ENCODE peak calls at places on chromosome 13, in seven cellular contexts. A, N, D, V, E, R and K are unnamed samples. For H3K27me3, the result is how much of the 10 kb centered on the place peaks cover.

GRCh38 chr13:46172531-46172991 is 9.4 kb downstream of the LCP1 start:
- DNase-seq in A (no peak), N (peak), D (no peak), V (no peak), E (no peak), R (no peak), K (no peak)

GRCh38 chr13:97278395-97279078 is 56.4 kb downstream of the MBNL2 start:
- DNase-seq in A (no peak), N (no peak), D (no peak), V (no peak), E (no peak), R (no peak), K (no peak)

GRCh38 chr13:99214232-99214631 is 13.6 kb downstream of the UBAC2 start:
- DNase-seq in A (no peak), N (no peak), D (no peak), V (no peak), E (no peak), R (no peak), K (no peak)

GRCh38 chr13:54636231-54636630 is 1607.6 kb downstream of the OLFM4 start:
- DNase-seq in A (no peak), N (no peak), D (no peak), V (no peak), E (no peak), R (no peak), K (no peak)

GRCh38 chr13:48531416-48532145 is 1.3 kb downstream of the RCBTB2 start:
- DNase-seq in A (no peak), N (no peak), D (peak), V (no peak), E (no peak), R (no peak), K (no peak)

GRCh38 chr13:104487006-104487405 is 1420.8 kb upstream of the SLC10A2 start:
- DNase-seq in A (no peak), N (no peak), D (no peak), V (no peak), E (no peak), R (no peak), K (no peak)

GRCh38 chr13:25966086-25966485 is 85.7 kb downstream of the SHISA2 start:
- DNase-seq in A (no peak), N (no peak), D (no peak), V (no peak), E (no peak), R (no peak), K (no peak)

GRCh38 chr13:31733066-31733465 is 6.3 kb upstream of the RXFP2 start:
- DNase-seq in A (peak), N (no peak), D (no peak), V (no peak), E (no peak), R (no peak), K (no peak)

GRCh38 chr13:45331981-45332830 is 8.8 kb downstream of the TPT1 start:
- DNase-seq in A (peak), N (no peak), D (peak), V (no peak), E (peak), R (peak), K (no peak)

GRCh38 chr13:73548444-73548843 is 489.6 kb downstream of the KLF5 start:
- DNase-seq in A (no peak), N (no peak), D (no peak), V (no peak), E (no peak), R (no peak), K (no peak)

GRCh38 chr13:110912651-110913051 is 2.2 kb downstream of the ANKRD10 start:
- DNase-seq in A (peak), N (peak), D (peak), V (no peak), E (no peak), R (no peak), K (no peak)

GRCh38 chr13:110877737-110878136 is 37.1 kb downstream of the ANKRD10 start:
- DNase-seq in A (peak), N (no peak), D (no peak), V (no peak), E (no peak), R (no peak), K (no peak)

GRCh38 chr13:50228527-50228926 is 213.3 kb downstream of the KCNRG start:
- DNase-seq in A (no peak), N (no peak), D (no peak), V (no peak), E (no peak), R (no peak), K (no peak)

GRCh38 chr13:77492982-77493381 is 42.5 kb upstream of the SCEL start:
- DNase-seq in A (no peak), N (no peak), D (peak), V (no peak), E (no peak), R (no peak), K (no peak)

GRCh38 chr13:23754506-23754905 is 134.7 kb downstream of the MIPEP start:
- DNase-seq in A (peak), N (no peak), D (peak), V (no peak), E (no peak), R (no peak), K (no peak)

GRCh38 chr13:55569514-55569913 is 1571.2 kb upstream of the PRR20A start:
- DNase-seq in A (no peak), N (no peak), D (no peak), V (no peak), E (no peak), R (no peak), K (no peak)

GRCh38 chr13:90443268-90443667 is 904.2 kb upstream of the MIR17HG start:
- DNase-seq in A (peak), N (no peak), D (no peak), V (no peak), E (no peak), R (no peak), K (no peak)

GRCh38 chr13:42047561-42048322 is 706 bp upstream of the DGKH start:
- DNase-seq in A (peak), N (peak), D (no peak), V (peak), E (peak), R (peak), K (no peak)

GRCh38 chr13:78780708-78781107 is 121.8 kb upstream of the OBI1 start:
- DNase-seq in A (no peak), N (no peak), D (no peak), V (no peak), E (no peak), R (no peak), K (no peak)

GRCh38 chr13:113044431-113045114 is 61.0 kb upstream of the F7 start:
- DNase-seq in A (no peak), N (no peak), D (no peak), V (no peak), E (no peak), R (peak), K (no peak)

GRCh38 chr13:109786457-109787134 is at the start of gene IRS2:
- DNase-seq in A (peak), N (peak), D (no peak), V (peak), E (peak), R (peak), K (peak)
- TF ChIP-seq POLR2A in A (peak), N (peak), D (no peak), V (no peak), E (peak), R (peak), K (peak)

GRCh38 chr13:27926644-27927434 is 7.0 kb downstream of the PDX1 start:
- DNase-seq in A (no peak), N (no peak), D (no peak), V (no peak), E (no peak), R (no peak), K (no peak)
- H3K27me3 ChIP-seq in A (half or more), N (half or more), D (under half), V (under half), E (under half), R (half or more), K (half or more)

DNA sequence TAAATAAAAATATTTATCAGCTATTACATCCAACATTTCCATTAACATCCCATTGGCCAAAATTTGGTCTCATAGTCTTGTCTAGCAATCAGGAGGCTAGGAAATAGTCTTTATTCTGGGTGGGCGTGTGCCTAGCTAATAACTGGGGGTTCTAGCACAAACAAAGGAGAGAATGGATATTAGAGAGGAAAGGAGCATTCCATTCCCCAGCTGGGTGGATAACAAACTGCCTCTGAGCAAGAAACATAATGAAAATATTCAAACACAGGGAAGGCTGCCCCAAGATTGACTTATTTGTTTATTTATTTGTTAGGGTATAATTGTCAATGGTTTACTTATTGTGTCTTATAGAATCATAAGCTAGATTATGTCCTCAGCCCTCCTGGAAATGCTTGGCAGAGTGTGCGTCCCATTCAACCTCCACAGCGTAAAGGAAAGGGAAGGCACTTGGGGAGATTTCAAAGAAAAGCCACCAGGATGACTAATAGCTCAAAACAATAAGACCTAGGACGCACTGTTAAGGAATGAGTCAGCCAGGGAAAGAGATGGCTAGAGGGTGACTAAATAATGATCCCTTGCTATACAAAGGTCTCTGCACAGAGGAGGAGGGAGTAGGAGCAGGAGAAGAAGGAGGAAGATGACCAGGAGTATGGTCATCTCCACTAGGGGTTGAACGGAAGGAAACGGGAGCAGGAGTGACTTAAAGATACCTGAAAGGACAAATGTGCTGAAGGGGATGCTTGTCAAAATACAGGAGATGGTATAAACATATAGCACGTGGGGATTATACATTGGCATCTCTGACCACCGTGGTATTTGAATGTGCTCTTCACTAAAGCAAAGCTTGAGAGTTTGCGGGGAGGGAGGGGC is 23.5 kb upstream of the USP12 start:
- DNase-seq in A (peak), N (no peak), D (no peak), V (peak), E (no peak), R (no peak), K (no peak)
- H3K27ac ChIP-seq in A (no peak), N (no peak), D (no peak), V (peak), E (no peak), R (no peak), K (peak)

GRCh38 chr13:96020941-96021340 is 32.3 kb downstream of the UGGT2 start:
- DNase-seq in A (no peak), N (no peak), D (peak), V (no peak), E (no peak), R (no peak), K (no peak)
- TF ChIP-seq POLR2A in A (no peak), N (no peak), D (no peak), V (no peak), E (no peak), R (no peak), K (no peak)